ENCODE peak calls at places on chromosomes 1 and 21, in six cellular contexts. V is fibroblast of the aortic adventitia, O is lower leg skin, X is Caco-2, U is foreskin fibroblast, F is pancreas. Y is an unnamed sample.

GRCh38 chr21:36694041-36694515 is 4.8 kb upstream of the SIM2 start:
- DNase-seq in F (no peak), U (no peak), X (no peak), V (peak; percentile 35), O (no peak), Y (no peak)

GRCh38 chr1:214719207-214719606 is 116.2 kb downstream of the CENPF start:
- DNase-seq in O (no peak), X (no peak), V (peak; percentile 34), U (no peak), F (no peak), Y (no peak)

GRCh38 chr1:47436979-47437517 is 796 bp upstream of the FOXD2 start:
- DNase-seq in X (no peak), F (no peak), U (peak; percentile 21), V (peak; percentile 43), O (no peak), Y (no peak)

GRCh38 chr21:39373634-39374033 is 24.7 kb upstream of the HMGN1 start:
- DNase-seq in F (no peak), O (no peak), V (peak; percentile 46), X (peak; percentile 56), U (peak; percentile 50), Y (no peak)

GRCh38 chr1:147586412-147586811 is 45.1 kb downstream of the BCL9 start:
- DNase-seq in V (no peak), U (no peak), O (no peak), X (no peak), F (no peak), Y (no peak)

GRCh38 chr1:109719337-109719837 is 7.3 kb downstream of the GSTM5 start:
- DNase-seq in O (no peak), X (no peak), V (peak; percentile 79), U (peak; percentile 46), F (no peak), Y (no peak)

GRCh38 chr1:247365023-247365422 is 33.4 kb upstream of the ZNF496 start:
- DNase-seq in X (no peak), V (no peak), O (no peak), U (no peak), F (no peak), Y (no peak)

GRCh38 chr1:5151481-5151880 is 497.1 kb downstream of the AJAP1 start:
- DNase-seq in F (no peak), O (no peak), X (no peak), U (no peak), V (no peak), Y (no peak)

GRCh38 chr1:32886012-32886827 is at the start of gene HPCA:
- DNase-seq in F (peak; percentile 52), V (peak; percentile 51), X (peak; percentile 53), O (no peak), U (peak; percentile 26), Y (no peak)

GRCh38 chr1:47469405-47469759 is 31.5 kb downstream of the FOXD2 start:
- DNase-seq in O (peak; percentile 9), V (peak; percentile 50), F (no peak), X (no peak), U (no peak), Y (no peak)

GRCh38 chr1:221439008-221439733 is 302.7 kb downstream of the DUSP10 start:
- DNase-seq in V (peak; percentile 59), F (no peak), U (peak; percentile 88), X (no peak), O (no peak), Y (no peak)

GRCh38 chr1:173205146-173206051 is 1.7 kb downstream of the TNFSF4 start:
- DNase-seq in X (no peak), U (peak; percentile 82), V (peak; percentile 87), O (no peak), F (no peak), Y (peak; percentile 38)

GRCh38 chr1:201050515-201051277 is 27.2 kb upstream of the KIF21B start:
- DNase-seq in X (no peak), U (peak; percentile 2), F (no peak), V (peak; percentile 32), O (no peak), Y (no peak)

GRCh38 chr1:234934611-234935033 is 194.0 kb downstream of the TOMM20 start:
- DNase-seq in X (no peak), O (peak; percentile 63), F (no peak), U (peak; percentile 68), V (peak; percentile 42), Y (no peak)

GRCh38 chr1:150110066-150110465 is 39.6 kb upstream of the PLEKHO1 start:
- DNase-seq in X (no peak), V (no peak), U (no peak), F (no peak), O (no peak), Y (no peak)

GRCh38 chr1:155504207-155504606 is 58.4 kb downstream of the ASH1L start:
- DNase-seq in X (no peak), U (peak; percentile 14), O (no peak), F (no peak), V (peak; percentile 70), Y (no peak)

GRCh38 chr1:206892351-206892984 is 4.8 kb upstream of the IL24 start:
- DNase-seq in V (peak; percentile 62), U (peak; percentile 66), O (no peak), F (no peak), X (no peak), Y (no peak)

GRCh38 chr1:237241038-237241437 is 199.1 kb downstream of the RYR2 start:
- DNase-seq in F (no peak), V (no peak), U (no peak), X (no peak), O (no peak), Y (no peak)

GRCh38 chr21:16194851-16195251 is 465.1 kb downstream of the USP25 start:
- DNase-seq in X (no peak), O (no peak), V (peak; percentile 62), F (no peak), U (no peak), Y (no peak)

GRCh38 chr21:16195896-16196443 is 466.2 kb downstream of the USP25 start:
- DNase-seq in V (peak; percentile 42), F (no peak), O (no peak), X (no peak), U (no peak), Y (no peak)

GRCh38 chr21:16192900-16193299 is 463.1 kb downstream of the USP25 start:
- DNase-seq in X (no peak), F (no peak), U (peak; percentile 51), O (no peak), V (peak; percentile 53), Y (no peak)

GRCh38 chr21:16195476-16195875 is 465.7 kb downstream of the USP25 start:
- DNase-seq in F (no peak), V (peak; percentile 85), U (peak; percentile 44), X (no peak), O (no peak), Y (peak; percentile 45)

GRCh38 chr21:16193758-16194606 is 464.2 kb downstream of the USP25 start:
- DNase-seq in X (peak; percentile 57), F (no peak), O (no peak), V (peak; percentile 88), U (peak; percentile 80), Y (peak; percentile 51)
- H3K4me3 ChIP-seq in X (no peak overlapping the region), F (no peak overlapping the region), O (no peak overlapping the region), V (peak overlapping the region; percentile 59), U (peak overlapping the region; percentile 78), Y (peak overlapping the region; percentile 58)

DNA sequence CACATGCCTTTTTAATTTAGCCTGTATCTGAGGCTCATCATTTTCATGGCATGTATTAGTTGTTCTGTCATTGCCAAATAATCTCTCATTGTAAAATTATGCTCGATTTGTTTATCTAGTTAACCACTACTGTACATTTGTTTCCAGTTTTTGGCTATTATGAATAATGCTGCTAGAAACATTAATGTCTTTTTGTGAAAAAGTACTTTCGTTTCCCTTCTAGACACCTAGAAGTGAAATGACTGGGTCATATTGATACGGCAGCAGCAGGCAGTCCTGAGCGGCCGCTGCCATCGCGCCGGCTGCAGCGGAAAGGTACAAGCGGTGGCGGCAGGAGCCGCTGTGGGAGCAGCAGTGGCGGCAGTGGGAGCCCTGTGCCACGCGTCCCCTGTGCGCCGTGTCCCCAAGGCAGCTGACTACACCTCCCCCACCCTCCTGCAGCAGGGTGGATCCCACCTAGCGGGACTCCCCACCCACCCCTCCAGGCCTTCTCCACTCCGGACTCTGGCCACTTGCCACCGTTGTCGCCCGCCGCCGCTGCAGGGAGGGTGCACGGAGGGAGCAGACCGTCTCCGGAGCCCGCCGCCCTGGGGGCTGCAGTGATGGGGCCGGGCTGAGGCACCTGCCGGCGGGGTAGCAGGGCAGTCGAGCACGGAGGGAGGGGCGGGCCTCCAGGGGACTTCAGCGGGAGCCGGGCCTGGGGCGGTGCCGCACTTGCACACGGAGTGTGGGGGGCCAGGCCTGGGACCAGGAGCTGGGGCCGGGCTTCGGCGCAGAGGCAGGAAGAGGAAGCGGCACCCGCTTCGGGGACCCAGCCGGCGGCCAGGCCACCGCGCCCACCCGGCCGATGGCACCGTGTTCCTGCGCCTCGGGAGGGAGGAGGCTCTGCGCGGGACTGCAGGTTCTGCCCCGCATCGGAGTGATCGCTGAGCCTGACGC is 66.8 kb upstream of the RGS7 start:
- DNase-seq in X (peak; percentile 40), U (peak; percentile 47), V (peak; percentile 47), O (no peak), F (peak; percentile 12), Y (no peak)
- TF ChIP-seq CTCF in X (no peak), U (no peak), V (no peak), O (no peak), F (no peak), Y (peak; percentile 12)

GRCh38 chr21:34885125-34885524 is 164.0 kb downstream of the RUNX1 start:
- DNase-seq in X (no peak), V (no peak), F (no peak), O (no peak), U (no peak), Y (no peak)

GRCh38 chr21:34885636-34886553 is 163.2 kb downstream of the RUNX1 start:
- DNase-seq in X (no peak), V (no peak), O (no peak), F (no peak), U (no peak), Y (no peak)

GRCh38 chr21:34882719-34883131 is 166.4 kb downstream of the RUNX1 start:
- DNase-seq in X (no peak), O (no peak), U (no peak), F (no peak), V (no peak), Y (no peak)

GRCh38 chr21:34883501-34884271 is 165.4 kb downstream of the RUNX1 start:
- DNase-seq in V (no peak), F (no peak), X (no peak), U (no peak), O (no peak), Y (no peak)

GRCh38 chr21:34884346-34884929 is 164.7 kb downstream of the RUNX1 start:
- DNase-seq in X (no peak), V (no peak), F (no peak), O (no peak), U (no peak), Y (no peak)
- H3K4me3 ChIP-seq in X (no peak overlapping the region), V (peak overlapping the region; percentile 88), F (no peak overlapping the region), O (no peak overlapping the region), U (peak overlapping the region; percentile 79), Y (peak overlapping the region; percentile 89)

GRCh38 chr1:63921357-63921756 is 147.5 kb downstream of the ROR1 start:
- DNase-seq in F (no peak), X (peak; percentile 63), U (no peak), O (no peak), V (no peak), Y (no peak)

GRCh38 chr1:63922848-63923247 is 149.0 kb downstream of the ROR1 start:
- DNase-seq in X (no peak), O (no peak), F (no peak), U (no peak), V (no peak), Y (no peak)

GRCh38 chr1:63917571-63918394 is 144.0 kb downstream of the ROR1 start:
- DNase-seq in O (no peak), X (no peak), U (no peak), F (no peak), V (no peak), Y (no peak)

GRCh38 chr1:63918395-63918945 is 144.7 kb downstream of the ROR1 start:
- DNase-seq in V (peak; percentile 27), U (no peak), X (no peak), O (no peak), F (no peak), Y (no peak)

GRCh38 chr1:63920154-63921117 is 146.6 kb downstream of the ROR1 start:
- DNase-seq in U (peak; percentile 80), X (peak; percentile 75), F (no peak), V (peak; percentile 98), O (no peak), Y (peak; percentile 89)
- TF ChIP-seq CTCF in U (peak; percentile 48), X (no peak), F (no peak), V (peak; percentile 52), O (no peak), Y (peak; percentile 54)

Y was measured in astrocyte of the cerebellum.